ENCODE peak calls at places on chromosomes 12 and 14, in four cellular contexts. C is HCT116, S is K562, H is GM12878. G is an unnamed sample.

GRCh38 chr12:67441736-67442346 is 172.7 kb downstream of the CAND1 start:
- DNase-seq in C (peak), S (peak), H (no peak), G (peak)

GRCh38 chr12:68094195-68094594 is 65.3 kb downstream of the IFNG start:
- DNase-seq in C (no peak), S (no peak), H (no peak), G (no peak)

GRCh38 chr14:70888151-70888499 is 19.1 kb upstream of the PCNX1 start:
- DNase-seq in C (no peak), S (no peak), H (no peak), G (no peak)

GRCh38 chr12:113766880-113767878 is 198.9 kb downstream of the RBM19 start:
- DNase-seq in C (no peak), S (no peak), H (no peak), G (peak)

GRCh38 chr12:58326534-58326933 is 385.2 kb downstream of the ATP23 start:
- DNase-seq in C (no peak), S (no peak), H (no peak), G (no peak)

GRCh38 chr12:57268264-57268663 is 17.3 kb upstream of the STAC3 start:
- DNase-seq in C (no peak), S (no peak), H (no peak), G (no peak)

GRCh38 chr12:27024291-27024690 is 1.9 kb downstream of the MED21 start:
- DNase-seq in C (no peak), S (no peak), H (no peak), G (no peak)

GRCh38 chr12:25415004-25415403 is 138.1 kb downstream of the LMNTD1 start:
- DNase-seq in C (no peak), S (no peak), H (no peak), G (no peak)

GRCh38 chr14:54709444-54709843 is 142.5 kb downstream of the SAMD4A start:
- DNase-seq in C (no peak), S (no peak), H (peak), G (no peak)

GRCh38 chr12:65534105-65534841 is 255.8 kb downstream of the MSRB3 start:
- DNase-seq in C (no peak), S (no peak), H (no peak), G (no peak)

GRCh38 chr14:59848671-59849070 is 21.9 kb downstream of the RTN1 start:
- DNase-seq in C (no peak), S (no peak), H (no peak), G (no peak)

GRCh38 chr12:98465950-98466349 is 49.4 kb upstream of the TMPO start:
- DNase-seq in C (no peak), S (no peak), H (no peak), G (no peak)

GRCh38 chr12:94134226-94134795 is 14.1 kb upstream of the PLXNC1 start:
- DNase-seq in C (peak), S (peak), H (no peak), G (no peak)

GRCh38 chr12:41606741-41607460 is 418.8 kb downstream of the PDZRN4 start:
- DNase-seq in C (no peak), S (no peak), H (no peak), G (no peak)

GRCh38 chr12:45887544-45887943 is 102.8 kb downstream of the SCAF11 start:
- DNase-seq in C (no peak), S (no peak), H (no peak), G (no peak)

GRCh38 chr12:50555471-50555885 is 50.7 kb downstream of the DIP2B start:
- DNase-seq in C (no peak), S (no peak), H (no peak), G (no peak)

GRCh38 chr14:96088911-96089310 is 49.7 kb downstream of the C14orf132 start:
- DNase-seq in C (no peak), S (no peak), H (no peak), G (no peak)

GRCh38 chr12:14059538-14059937 is 78.1 kb upstream of the GRIN2B start:
- DNase-seq in C (no peak), S (no peak), H (no peak), G (no peak)

GRCh38 chr12:32450768-32451167 is 51.4 kb downstream of the FGD4 start:
- DNase-seq in C (no peak), S (no peak), H (no peak), G (no peak)

GRCh38 chr12:71160585-71160984 is 2.8 kb upstream of the TSPAN8 start:
- DNase-seq in C (no peak), S (no peak), H (no peak), G (no peak)

GRCh38 chr12:121448771-121449315 is 48.9 kb downstream of the RNF34 start:
- DNase-seq in C (no peak), S (no peak), H (no peak), G (no peak)

DNA sequence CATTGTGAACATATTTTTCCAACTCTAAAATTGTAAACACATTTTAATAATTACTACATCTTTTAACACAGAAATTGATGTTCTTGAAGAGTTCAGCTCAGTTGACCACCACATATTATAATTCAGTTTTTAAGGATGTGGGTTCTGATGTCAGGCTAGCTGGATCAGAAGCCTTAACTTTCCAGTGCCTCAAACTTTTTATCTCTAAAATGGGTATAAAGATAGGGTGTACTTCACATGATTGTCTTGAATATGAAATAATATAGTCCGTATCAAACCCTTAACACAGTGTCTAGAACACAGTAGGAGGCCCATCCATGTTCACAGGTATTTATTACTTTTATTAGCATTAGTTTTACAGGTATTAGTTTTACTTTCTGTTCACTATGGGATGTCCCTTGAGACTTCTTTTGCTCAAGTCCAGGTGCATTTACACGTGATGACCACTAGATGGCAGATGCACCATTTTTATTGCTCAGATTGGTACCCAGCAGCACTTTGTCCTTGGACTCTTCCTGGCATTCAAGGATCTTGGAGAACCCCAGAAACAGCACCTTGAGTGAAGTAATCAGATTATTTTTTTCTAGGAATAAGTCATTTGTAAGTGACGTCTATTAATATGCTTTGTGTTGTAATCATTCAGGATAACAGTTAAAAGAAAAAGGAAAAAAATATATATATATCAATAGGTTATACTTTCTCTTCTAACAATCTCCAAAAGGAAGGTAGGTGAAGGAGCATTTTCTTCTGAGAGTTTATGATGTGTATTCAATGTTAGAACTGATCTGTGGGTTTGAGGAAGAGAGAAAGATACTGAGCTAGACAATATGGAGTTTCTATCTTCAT is 580.2 kb downstream of the ETNK1 start:
- DNase-seq in C (peak), S (peak), H (peak), G (no peak)
- TF ChIP-seq EGR1 in C (no peak), S (no peak), H (no peak), G (no peak)

GRCh38 chr12:47080725-47081502 is 1.2 kb upstream of the AMIGO2 start:
- DNase-seq in C (no peak), S (peak), H (no peak), G (no peak)

GRCh38 chr12:47084172-47084571 is 4.4 kb upstream of the AMIGO2 start:
- DNase-seq in C (no peak), S (no peak), H (no peak), G (no peak)

GRCh38 chr12:47082283-47082962 is 2.7 kb upstream of the AMIGO2 start:
- DNase-seq in C (no peak), S (no peak), H (no peak), G (no peak)

GRCh38 chr12:47085815-47086252 is 6.1 kb upstream of the AMIGO2 start:
- DNase-seq in C (no peak), S (no peak), H (no peak), G (no peak)

DNA sequence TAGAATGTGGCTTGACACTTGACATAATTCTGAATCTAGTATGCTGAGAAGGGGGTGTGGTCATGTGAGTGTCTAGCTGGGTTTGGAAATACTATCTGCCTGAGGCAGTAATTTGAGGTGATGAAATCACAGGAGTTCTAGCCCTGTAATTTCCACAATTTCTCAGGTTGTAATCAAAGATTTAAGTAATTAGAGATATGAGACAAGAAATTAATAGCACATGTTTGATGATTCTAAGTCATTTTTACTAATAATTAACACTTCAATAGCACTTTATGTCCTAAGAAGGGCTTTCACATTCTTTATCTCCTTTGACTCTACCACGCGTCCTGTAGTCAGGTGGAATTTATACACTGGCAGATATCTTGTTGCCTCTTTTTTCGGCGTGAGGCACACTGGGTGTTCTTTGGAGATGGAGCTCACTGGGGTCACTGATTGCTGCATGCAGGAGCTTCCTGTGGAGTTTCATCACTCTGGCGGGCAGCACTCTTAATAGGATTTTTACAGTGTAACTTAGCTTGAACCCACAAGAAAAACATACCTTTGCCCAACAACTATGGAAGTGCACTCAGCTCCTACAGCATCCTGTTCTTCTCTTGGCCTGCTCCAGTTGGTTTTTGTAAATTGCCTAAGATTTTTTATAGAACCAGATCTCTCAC is 3.3 kb upstream of the AMIGO2 start:
- DNase-seq in C (no peak), S (no peak), H (no peak), G (no peak)
- TF ChIP-seq ATF3 in C (no peak), S (no peak), H (no peak), G (no peak)

DNA sequence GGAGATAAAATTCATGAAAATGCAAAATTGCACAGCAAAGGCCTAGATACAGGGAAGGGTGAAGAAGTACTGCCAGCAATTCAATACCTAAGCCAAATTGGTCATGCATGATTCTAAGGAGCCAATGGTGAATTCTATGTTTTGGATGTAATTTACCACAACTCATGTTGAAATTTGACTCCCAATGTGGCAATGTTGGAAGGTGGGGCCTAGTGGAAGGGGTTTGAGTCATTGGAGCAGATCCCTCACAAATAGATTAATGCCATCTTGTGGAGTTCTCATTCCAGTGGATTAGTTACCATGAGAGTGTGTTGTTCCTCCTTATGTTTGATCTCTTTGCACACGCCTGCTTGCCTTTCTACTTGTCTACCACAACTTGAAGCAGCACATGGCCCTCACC is 194.0 kb upstream of the ALG10 start:
- DNase-seq in C (no peak), S (no peak), H (no peak), G (no peak)
- TF ChIP-seq SIN3A in C (no peak), S (no peak), H (no peak), G (no peak)

GRCh38 chr14:53110103-53110502 is 43.0 kb downstream of the DDHD1 start:
- DNase-seq in C (no peak), S (no peak), H (no peak), G (no peak)
- TF ChIP-seq EGR1 in C (no peak), S (no peak), H (no peak), G (no peak)

GRCh38 chr14:94541234-94541975 is 19.8 kb upstream of the SERPINA4 start:
- DNase-seq in C (no peak), S (no peak), H (no peak), G (no peak)

GRCh38 chr14:94542111-94542810 is 19.0 kb upstream of the SERPINA4 start:
- DNase-seq in C (no peak), S (no peak), H (no peak), G (no peak)

GRCh38 chr14:94538070-94538740 is 23.0 kb upstream of the SERPINA4 start:
- DNase-seq in C (no peak), S (no peak), H (no peak), G (no peak)

GRCh38 chr14:94539181-94539580 is 22.1 kb upstream of the SERPINA4 start:
- DNase-seq in C (no peak), S (no peak), H (no peak), G (no peak)

GRCh38 chr14:94540031-94540794 is 21.0 kb upstream of the SERPINA4 start:
- DNase-seq in C (no peak), S (no peak), H (no peak), G (no peak)
- TF ChIP-seq ATF3 in C (no peak), S (no peak), H (no peak), G (no peak)

GRCh38 chr12:116525418-116526001 is 33.7 kb upstream of the MAP1LC3B2 start:
- DNase-seq in C (peak), S (no peak), H (no peak), G (no peak)
- TF ChIP-seq SIN3A in C (no peak), S (no peak), H (no peak), G (no peak)

GRCh38 chr14:97485172-97485571 is 688.0 kb downstream of the VRK1 start:
- DNase-seq in C (no peak), S (no peak), H (no peak), G (no peak)
- TF ChIP-seq EGR1 in C (no peak), S (no peak), H (no peak), G (no peak)

GRCh38 chr12:95884998-95885397 is 26.2 kb downstream of the SNRPF start:
- DNase-seq in C (no peak), S (no peak), H (no peak), G (no peak)

GRCh38 chr12:95881331-95881955 is 22.7 kb downstream of the SNRPF start:
- DNase-seq in C (no peak), S (no peak), H (no peak), G (no peak)

GRCh38 chr12:95882873-95883272 is 24.1 kb downstream of the SNRPF start:
- DNase-seq in C (no peak), S (no peak), H (no peak), G (no peak)

GRCh38 chr12:95880895-95881294 is 22.1 kb downstream of the SNRPF start:
- DNase-seq in C (no peak), S (no peak), H (no peak), G (no peak)

DNA sequence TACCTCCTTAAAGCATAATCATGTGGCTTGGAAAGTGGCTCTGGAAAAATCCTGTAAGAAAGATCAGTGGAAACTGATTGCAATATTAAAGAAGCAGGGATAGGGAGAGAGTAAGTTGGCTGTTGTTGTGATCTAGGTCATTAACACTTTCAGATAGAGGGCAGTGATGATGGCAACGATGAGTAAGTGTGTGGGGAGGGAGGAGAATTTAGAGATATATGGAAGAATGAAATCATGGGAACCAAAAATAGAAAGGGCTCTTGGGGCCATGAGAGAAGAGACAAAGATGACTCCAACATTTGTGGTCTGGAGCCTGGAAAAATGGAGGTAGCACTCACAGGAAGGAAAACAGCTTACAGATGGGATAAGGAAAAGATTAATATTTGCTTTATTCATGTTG is 23.3 kb downstream of the SNRPF start:
- DNase-seq in C (no peak), S (no peak), H (no peak), G (no peak)
- TF ChIP-seq ATF3 in C (no peak), S (no peak), H (no peak), G (no peak)